ENCODE peak calls at places on chromosomes 2 and 18, in seven cellular contexts. B is HCT116, R is upper lobe of left lung, Q is sigmoid colon, J is transverse colon, X is endothelial cell of umbilical vein, O is stomach. T is an unnamed sample.
A peak's percentile ranks its signal among the peaks of the same experiment; 100 is the strongest.

GRCh38 chr2:64837116-64837704 is 152.0 kb upstream of the SLC1A4 start:
- DNase-seq in O (no peak), R (no peak), B (peak; percentile 72), X (no peak), Q (no peak), J (no peak), T (no peak)

GRCh38 chr18:31301201-31301655 is 16.7 kb upstream of the DSG1 start:
- DNase-seq in X (no peak), R (no peak), J (no peak), B (no peak), Q (no peak), O (no peak), T (no peak)

GRCh38 chr2:51710222-51710621 is 678.3 kb upstream of the NRXN1 start:
- DNase-seq in Q (no peak), B (peak; percentile 12), O (no peak), R (no peak), J (peak; percentile 9), X (no peak), T (no peak)

GRCh38 chr2:232342635-232343565 is 35.7 kb upstream of the ALPP start:
- DNase-seq in R (no peak), Q (peak; percentile 29), X (no peak), J (no peak), O (no peak), B (no peak), T (no peak)

GRCh38 chr2:207385903-207386302 is 143.9 kb upstream of the CREB1 start:
- DNase-seq in J (no peak), O (no peak), R (no peak), B (no peak), Q (no peak), X (peak; percentile 68), T (no peak)

GRCh38 chr2:210961249-210961648 is 404.9 kb downstream of the CPS1 start:
- DNase-seq in J (no peak), R (no peak), B (no peak), O (no peak), X (no peak), Q (no peak), T (no peak)

GRCh38 chr18:9323750-9324445 is 10.7 kb upstream of the TWSG1 start:
- DNase-seq in J (no peak), X (peak; percentile 82), B (no peak), O (no peak), R (no peak), Q (no peak), T (no peak)

GRCh38 chr2:149826471-149827125 is 239.0 kb upstream of the MMADHC start:
- DNase-seq in Q (no peak), J (no peak), B (no peak), X (peak; percentile 84), R (no peak), O (no peak), T (no peak)

GRCh38 chr2:29900971-29901633 is 20.3 kb downstream of the ALK start:
- DNase-seq in B (no peak), O (no peak), Q (no peak), R (no peak), J (no peak), X (no peak), T (no peak)

GRCh38 chr2:33312389-33312788 is 164.1 kb upstream of the RASGRP3 start:
- DNase-seq in Q (no peak), X (no peak), O (no peak), R (no peak), J (no peak), B (no peak), T (no peak)

GRCh38 chr18:79531926-79532689 is 136.4 kb downstream of the NFATC1 start:
- DNase-seq in Q (peak; percentile 61), R (no peak), J (peak; percentile 5), B (no peak), X (no peak), O (no peak), T (no peak)

GRCh38 chr2:65063426-65063825 is 7.2 kb downstream of the CEP68 start:
- DNase-seq in X (no peak), Q (no peak), O (no peak), J (no peak), R (no peak), B (no peak), T (no peak)

GRCh38 chr18:51127664-51128063 is 69.8 kb downstream of the MEX3C start:
- DNase-seq in O (no peak), X (no peak), J (no peak), B (no peak), Q (no peak), R (no peak), T (no peak)

GRCh38 chr2:29528891-29529520 is 392.4 kb downstream of the ALK start:
- DNase-seq in O (peak; percentile 39), J (peak; percentile 42), X (no peak), Q (no peak), R (peak; percentile 39), B (no peak), T (no peak)

GRCh38 chr2:70190086-70190412 is 770 bp downstream of the C2orf42 start:
- DNase-seq in J (peak; percentile 15), B (no peak), X (no peak), O (no peak), Q (no peak), R (no peak), T (no peak)

GRCh38 chr2:20371656-20372055 is 21.0 kb upstream of the PUM2 start:
- DNase-seq in Q (no peak), B (no peak), X (no peak), J (no peak), R (no peak), O (no peak), T (no peak)

GRCh38 chr2:160293401-160293911 is 93.4 kb upstream of the ITGB6 start:
- DNase-seq in Q (peak; percentile 75), X (no peak), B (no peak), J (no peak), O (no peak), R (peak; percentile 24), T (no peak)

GRCh38 chr2:140997997-140998396 is 1132.8 kb downstream of the LRP1B start:
- DNase-seq in B (no peak), X (no peak), Q (no peak), R (no peak), O (no peak), J (no peak), T (no peak)

GRCh38 chr2:235518317-235519090 is 24.7 kb downstream of the AGAP1 start:
- DNase-seq in O (no peak), X (peak; percentile 85), Q (no peak), J (peak; percentile 64), R (no peak), B (no peak), T (no peak)

GRCh38 chr2:241040081-241040803 is 41.8 kb downstream of the SNED1 start:
- DNase-seq in J (no peak), B (no peak), O (no peak), Q (peak; percentile 37), X (no peak), R (peak; percentile 20), T (peak; percentile 74)

DNA sequence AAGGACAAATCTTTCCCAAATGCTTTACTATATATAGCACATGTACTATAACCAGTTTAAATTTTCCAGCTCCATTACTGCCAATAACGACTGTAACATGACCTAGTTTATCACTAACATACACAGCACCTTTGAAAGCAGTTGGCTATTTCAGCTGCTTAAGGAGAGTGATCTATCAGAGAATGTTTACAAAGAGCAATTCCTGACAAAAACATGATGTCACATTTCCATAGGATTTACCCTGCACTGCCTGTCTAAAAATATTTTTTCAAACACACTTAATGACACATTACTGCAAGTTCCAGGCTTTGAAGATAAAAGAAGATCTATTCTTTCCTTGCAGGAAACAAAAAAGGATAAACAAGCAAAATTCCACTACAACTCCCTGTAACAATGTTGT is 40.6 kb downstream of the ZNF516 start:
- DNase-seq in R (no peak), J (no peak), Q (no peak), B (no peak), X (no peak), O (no peak), T (no peak)
- H3K4me1 ChIP-seq in R (peaks cover 23% of the 10 kb centered on the region), J (peaks cover 20% of the 10 kb centered on the region), Q (peaks cover 84% of the 10 kb centered on the region), B (no peaks in the 10 kb centered on the region), X (peaks cover 15% of the 10 kb centered on the region), O (peaks cover 23% of the 10 kb centered on the region), T (peaks cover 90% of the 10 kb centered on the region)

DNA sequence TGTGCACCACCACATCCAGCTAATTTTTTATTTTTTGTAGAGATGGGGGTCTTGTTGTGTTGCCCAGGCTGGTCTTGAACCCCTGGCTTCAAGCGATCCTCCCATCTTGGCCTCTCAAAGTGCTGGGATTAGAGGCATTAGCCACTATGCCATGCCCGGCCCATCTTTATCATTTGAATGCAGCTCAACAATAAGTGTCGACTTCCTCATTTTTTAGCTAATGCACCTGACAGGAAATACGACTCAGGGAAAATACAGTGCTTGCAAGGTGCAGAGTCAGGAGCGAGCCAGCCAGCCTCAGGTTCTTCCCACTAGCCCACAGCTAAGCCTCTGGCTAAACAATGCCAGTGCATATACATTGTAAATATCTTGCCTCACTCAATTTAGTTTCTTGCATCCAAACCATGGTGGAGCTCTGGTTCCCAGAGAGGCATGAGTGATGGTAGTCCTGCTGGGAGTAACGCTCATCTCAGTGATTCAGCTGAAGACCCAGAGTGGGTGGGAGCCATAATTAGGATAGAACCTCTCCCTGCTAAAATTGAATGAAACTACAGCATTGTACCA is 135.0 kb downstream of the TGIF1 start:
- DNase-seq in Q (no peak), X (peak; percentile 27), O (no peak), B (no peak), J (no peak), R (no peak), T (no peak)
- TF ChIP-seq POLR2AphosphoS5 in Q (no peak), X (no peak), O (no peak), B (no peak), J (no peak), R (no peak), T (no peak)

DNA sequence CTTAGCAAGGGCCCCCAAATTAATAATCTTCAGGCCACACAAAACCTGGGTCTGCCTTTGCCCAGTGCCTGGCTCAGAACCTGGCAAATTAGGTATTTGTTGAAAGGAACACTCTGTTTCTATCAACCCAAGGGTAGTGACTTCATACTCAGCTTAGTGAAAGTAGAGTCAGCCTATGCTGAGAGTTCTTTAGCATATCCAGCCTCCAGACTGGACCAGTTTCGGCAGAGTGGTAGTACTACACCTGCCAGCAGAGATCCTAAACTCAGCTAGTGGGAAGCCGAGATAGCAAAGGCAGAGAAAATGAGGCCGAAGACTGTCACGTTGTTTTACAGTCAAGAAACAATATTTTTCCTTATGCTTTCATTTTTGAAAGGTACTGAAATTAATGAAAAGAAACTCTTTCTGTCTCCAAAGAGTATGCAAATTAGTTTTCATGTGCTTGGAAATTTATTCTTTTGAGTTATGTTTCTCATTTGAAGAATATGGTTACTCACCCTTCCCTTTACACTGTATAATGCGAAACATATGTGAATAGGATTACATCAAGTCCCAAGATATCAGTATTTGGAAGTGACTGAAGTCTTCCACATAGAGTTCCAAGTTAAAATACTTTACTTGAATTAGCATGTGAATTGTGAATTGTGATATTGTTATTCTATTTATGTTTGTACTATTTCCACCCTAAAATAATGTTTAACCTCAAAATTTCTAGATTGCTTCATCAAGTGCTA is 52.2 kb upstream of the UGP2 start:
- DNase-seq in R (no peak), B (no peak), J (no peak), X (no peak), O (no peak), Q (no peak), T (no peak)
- H3K4me1 ChIP-seq in R (no peaks in the 10 kb centered on the region), B (no peaks in the 10 kb centered on the region), J (no peaks in the 10 kb centered on the region), X (peaks cover 11% of the 10 kb centered on the region), O (no peaks in the 10 kb centered on the region), Q (peaks cover 11% of the 10 kb centered on the region), T (no peaks in the 10 kb centered on the region)

DNA sequence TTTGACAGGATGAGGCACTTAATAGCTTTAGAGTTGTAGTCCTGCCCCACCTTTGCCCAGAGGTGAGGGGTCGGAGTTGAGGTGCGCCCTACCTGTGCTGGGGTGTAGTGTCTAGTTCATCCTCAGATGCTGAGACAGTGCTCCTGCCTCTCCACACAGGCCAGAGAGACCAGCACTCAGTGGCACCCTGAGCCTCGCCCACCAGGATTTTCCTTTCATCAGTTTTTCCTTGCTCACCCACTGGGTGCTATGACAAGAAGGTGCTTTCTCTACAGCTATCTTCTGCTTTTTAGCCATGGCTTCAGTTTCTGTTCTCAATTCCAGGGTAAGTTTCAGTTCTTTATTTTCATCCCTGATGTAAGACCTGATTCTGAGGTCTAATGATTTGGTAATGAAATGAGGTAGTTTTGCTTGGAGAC is 16.8 kb upstream of the TMEM131 start:
- DNase-seq in B (no peak), J (no peak), R (no peak), X (no peak), Q (no peak), O (no peak), T (no peak)
- TF ChIP-seq POLR2AphosphoS5 in B (no peak), J (no peak), R (no peak), X (no peak), Q (no peak), O (no peak), T (no peak)